ENCODE peak calls at places on chromosome 11, in nine cellular contexts. E is stimulated activated CD8-positive, alpha-beta memory T cell treated with anti-CD3 and anti-CD28 coated beads, Interleukin-15, amount 100 ng/mL, for 1 hour; V is OCI-LY7; R is amygdala; X is GM18507; Q is epithelial cell of esophagus; B is T-cell; Z is left ventricle myocardium inferior; T is T-helper 2 cell. I is an unnamed sample.

GRCh38 chr11:46047520-46047919 is 73.7 kb downstream of the PHF21A start:
- DNase-seq in E (no peak), V (no peak), R (no peak), X (no peak), Q (peak; percentile 80), B (no peak), Z (no peak), T (no peak), I (peak; percentile 10)

GRCh38 chr11:60511393-60511792 is 3.8 kb upstream of the MS4A13 start:
- DNase-seq in E (no peak), V (no peak), R (no peak), X (no peak), Q (no peak), B (no peak), Z (no peak), T (no peak), I (no peak)

GRCh38 chr11:57460017-57460755 is at the start of gene RTN4RL2:
- DNase-seq in E (no peak), V (peak; percentile 73), R (peak; percentile 39), X (peak; percentile 57), Q (no peak), B (no peak), Z (peak; percentile 48), T (no peak), I (peak; percentile 51)

GRCh38 chr11:45853616-45854219 is 6.4 kb downstream of the CRY2 start:
- DNase-seq in E (no peak), V (no peak), R (peak; percentile 29), X (no peak), Q (no peak), B (no peak), Z (peak; percentile 76), T (no peak), I (no peak)

GRCh38 chr11:119262668-119263351 is 54.1 kb downstream of the MCAM start:
- DNase-seq in E (no peak), V (no peak), R (no peak), X (no peak), Q (peak; percentile 66), B (no peak), Z (no peak), T (no peak), I (peak; percentile 65)

GRCh38 chr11:75716659-75717058 is 979 bp upstream of the MOGAT2 start:
- DNase-seq in E (no peak), V (no peak), R (no peak), X (no peak), Q (no peak), B (no peak), Z (no peak), T (no peak), I (no peak)

GRCh38 chr11:62103141-62103540 is 20.7 kb upstream of the INCENP start:
- DNase-seq in E (no peak), V (no peak), R (no peak), X (no peak), Q (no peak), B (no peak), Z (no peak), T (no peak), I (no peak)

GRCh38 chr11:62921573-62922188 is 518 bp upstream of the CHRM1 start:
- DNase-seq in E (no peak), V (no peak), R (no peak), X (no peak), Q (peak; percentile 44), B (no peak), Z (no peak), T (no peak), I (peak; percentile 63)

GRCh38 chr11:92382311-92382710 is 157.7 kb downstream of the FAT3 start:
- DNase-seq in E (no peak), V (no peak), R (no peak), X (no peak), Q (no peak), B (no peak), Z (no peak), T (no peak), I (no peak)

GRCh38 chr11:73293356-73293936 is 14.6 kb upstream of the ARHGEF17 start:
- DNase-seq in E (no peak), V (no peak), R (no peak), X (no peak), Q (no peak), B (no peak), Z (no peak), T (no peak), I (no peak)

GRCh38 chr11:2950825-2951224 is 21.6 kb upstream of the PHLDA2 start:
- DNase-seq in E (no peak), V (no peak), R (no peak), X (no peak), Q (no peak), B (no peak), Z (no peak), T (no peak), I (no peak)

GRCh38 chr11:3916962-3917361 is 61.5 kb downstream of the STIM1 start:
- DNase-seq in E (no peak), V (no peak), R (no peak), X (no peak), Q (peak; percentile 97), B (no peak), Z (no peak), T (no peak), I (no peak)

GRCh38 chr11:106311531-106312230 is 234.2 kb downstream of the AASDHPPT start:
- DNase-seq in E (no peak), V (no peak), R (no peak), X (no peak), Q (no peak), B (no peak), Z (no peak), T (no peak), I (no peak)

GRCh38 chr11:26344647-26345046 is 12.7 kb downstream of the ANO3 start:
- DNase-seq in E (no peak), V (no peak), R (no peak), X (no peak), Q (no peak), B (no peak), Z (no peak), T (no peak), I (no peak)

I was measured in M059J.